ENCODE peak calls at places on chromosomes 5 and 9, in seven cellular contexts. K is activated CD4-positive, alpha-beta memory T cell treated with anti-CD3 and anti-CD28 coated beads, Interleukin-2, amount 10 ng/mL, durations not matched to agents 7 days and 5 days; F is fibroblast of lung; W is HT1080; O is H1; M is NCI-H524 treated with DMSO at 0.1 percent for 48 hours; Z is BJ. I is an unnamed sample.
A peak's percentile ranks its signal among the peaks of the same experiment; 100 is the strongest.

GRCh38 chr9:98087420-98088354 is 31.2 kb downstream of the NANS start:
- DNase-seq in K (no peak), M (no peak), Z (no peak), W (no peak), O (peak; percentile 36), F (peak; percentile 36), I (no peak)

GRCh38 chr9:4131946-4132345 is 167.9 kb downstream of the GLIS3 start:
- DNase-seq in Z (no peak), F (peak; percentile 33), O (no peak), W (no peak), M (no peak), K (no peak), I (no peak)

GRCh38 chr9:132806723-132807421 is 71.2 kb downstream of the AK8 start:
- DNase-seq in Z (no peak), W (no peak), M (no peak), F (no peak), K (no peak), O (peak; percentile 47), I (no peak)

GRCh38 chr9:91536211-91536691 is 112.6 kb upstream of the NFIL3 start:
- DNase-seq in Z (peak; percentile 44), K (no peak), O (no peak), F (peak; percentile 80), M (no peak), W (peak; percentile 76), I (no peak)

GRCh38 chr5:172076783-172077244 is 70.4 kb upstream of the FBXW11 start:
- DNase-seq in Z (peak; percentile 79), O (no peak), K (no peak), M (no peak), W (no peak), F (no peak), I (no peak)

GRCh38 chr5:60958712-60959111 is 13.7 kb downstream of the NDUFAF2 start:
- DNase-seq in W (no peak), F (no peak), Z (no peak), M (no peak), K (no peak), O (no peak), I (no peak)

GRCh38 chr9:111851536-111851935 is 45.1 kb upstream of the UGCG start:
- DNase-seq in F (no peak), M (no peak), O (no peak), Z (no peak), W (peak; percentile 72), K (no peak), I (no peak)

GRCh38 chr5:170631471-170632195 is 127.8 kb downstream of the KCNIP1 start:
- DNase-seq in O (no peak), K (no peak), M (no peak), F (no peak), Z (no peak), W (no peak), I (no peak)

GRCh38 chr9:18451409-18451808 is 22.5 kb upstream of the ADAMTSL1 start:
- DNase-seq in K (no peak), F (no peak), Z (no peak), W (no peak), M (no peak), O (no peak), I (no peak)

GRCh38 chr9:70531286-70531685 is 116.8 kb upstream of the KLF9 start:
- DNase-seq in F (no peak), W (no peak), O (no peak), M (no peak), Z (no peak), K (no peak), I (no peak)

GRCh38 chr9:112411626-112412027 is 31.7 kb downstream of the HSDL2 start:
- DNase-seq in W (no peak), O (no peak), M (no peak), Z (peak; percentile 32), F (peak; percentile 63), K (no peak), I (no peak)

GRCh38 chr9:17528859-17529258 is 50.0 kb upstream of the SH3GL2 start:
- DNase-seq in Z (no peak), K (no peak), W (no peak), M (no peak), F (peak; percentile 41), O (no peak), I (no peak)

GRCh38 chr9:68455436-68455835 is 85.2 kb downstream of the TMEM252 start:
- DNase-seq in Z (no peak), O (no peak), W (no peak), M (no peak), K (no peak), F (peak; percentile 14), I (no peak)

GRCh38 chr5:151093476-151093889 is 12.6 kb upstream of the TNIP1 start:
- DNase-seq in W (peak; percentile 96), M (no peak), K (no peak), O (no peak), F (peak; percentile 96), Z (peak; percentile 93), I (peak; percentile 85)

GRCh38 chr5:176619203-176619568 is 9.2 kb upstream of the GPRIN1 start:
- DNase-seq in W (peak; percentile 29), F (peak; percentile 91), M (no peak), K (peak; percentile 83), O (peak; percentile 86), Z (peak; percentile 14), I (peak; percentile 41)